ENCODE peak calls at places on chromosomes 12 and 14, in five cellular contexts. Y is GM23248, V is nephron progenitor cell, I is neural progenitor cell, D is NCI-H1417. L is an unnamed sample.

GRCh38 chr12:20040844-20041243 is 327.5 kb upstream of the PDE3A start:
- DNase-seq in Y (no peak), V (no peak), I (peak; percentile 4), D (peak; percentile 2), L (no peak)

GRCh38 chr14:35515916-35516315 is 18.0 kb upstream of the INSM2 start:
- DNase-seq in Y (no peak), V (no peak), I (no peak), D (no peak), L (no peak)

GRCh38 chr14:61569783-61570182 is 125.5 kb upstream of the HIF1A start:
- DNase-seq in Y (peak; percentile 95), V (no peak), I (no peak), D (no peak), L (peak; percentile 51)

GRCh38 chr12:88723219-88723618 is 142.9 kb upstream of the KITLG start:
- DNase-seq in Y (peak; percentile 91), V (no peak), I (no peak), D (no peak), L (no peak)

GRCh38 chr14:67729072-67729561 is 27.4 kb downstream of the RDH12 start:
- DNase-seq in Y (no peak), V (peak; percentile 27), I (peak; percentile 71), D (no peak), L (no peak)

GRCh38 chr12:21764063-21764462 is 10.4 kb downstream of the KCNJ8 start:
- DNase-seq in Y (no peak), V (no peak), I (no peak), D (no peak), L (no peak)

GRCh38 chr12:52023976-52024688 is 17.4 kb downstream of the TAMALIN start:
- DNase-seq in Y (no peak), V (no peak), I (no peak), D (no peak), L (no peak)

GRCh38 chr14:100108042-100108825 is 43.0 kb downstream of the EVL start:
- DNase-seq in Y (peak; percentile 78), V (peak; percentile 94), I (peak; percentile 89), D (peak; percentile 49), L (peak; percentile 90)

GRCh38 chr12:89552376-89552775 is 26.5 kb upstream of the POC1B start:
- DNase-seq in Y (peak; percentile 36), V (no peak), I (no peak), D (no peak), L (no peak)

GRCh38 chr12:43988838-43989560 is 153.1 kb downstream of the TMEM117 start:
- DNase-seq in Y (peak; percentile 18), V (no peak), I (no peak), D (no peak), L (no peak)

GRCh38 chr12:119457251-119457650 is 122.7 kb downstream of the CCDC60 start:
- DNase-seq in Y (no peak), V (no peak), I (no peak), D (no peak), L (no peak)

GRCh38 chr12:62484234-62484633 is 17.6 kb downstream of the MON2 start:
- DNase-seq in Y (peak; percentile 70), V (no peak), I (no peak), D (no peak), L (no peak)

GRCh38 chr14:77071938-77072388 is 26.1 kb upstream of the CIPC start:
- DNase-seq in Y (peak; percentile 71), V (no peak), I (no peak), D (no peak), L (no peak)

GRCh38 chr14:35352274-35353233 is 52.0 kb downstream of the NFKBIA start:
- DNase-seq in Y (no peak), V (peak; percentile 34), I (no peak), D (no peak), L (no peak)

GRCh38 chr12:112163056-112163455 is 37.7 kb downstream of the TRAFD1 start:
- DNase-seq in Y (no peak), V (no peak), I (no peak), D (no peak), L (no peak)

GRCh38 chr12:47814539-47815170 is 5.0 kb downstream of the HDAC7 start:
- DNase-seq in Y (no peak), V (no peak), I (no peak), D (no peak), L (no peak)

GRCh38 chr12:83123039-83123438 is 436.3 kb downstream of the TMTC2 start:
- DNase-seq in Y (peak; percentile 54), V (no peak), I (no peak), D (no peak), L (no peak)

GRCh38 chr12:40444174-40444573 is 219.4 kb downstream of the LRRK2 start:
- DNase-seq in Y (no peak), V (no peak), I (no peak), D (no peak), L (no peak)

GRCh38 chr12:127025545-127025944 is 1241.4 kb upstream of the TMEM132C start:
- DNase-seq in Y (peak; percentile 32), V (no peak), I (no peak), D (no peak), L (no peak)

GRCh38 chr12:82805812-82806497 is 119.2 kb downstream of the TMTC2 start:
- DNase-seq in Y (peak; percentile 72), V (no peak), I (no peak), D (no peak), L (no peak)

GRCh38 chr12:70732287-70732686 is 95.1 kb upstream of the PTPRB start:
- DNase-seq in Y (no peak), V (no peak), I (no peak), D (peak; percentile 31), L (no peak)

GRCh38 chr12:15932975-15933374 is 21.8 kb downstream of the DERA start:
- DNase-seq in Y (no peak), V (no peak), I (no peak), D (no peak), L (no peak)

GRCh38 chr12:124381454-124382207 is 86.7 kb downstream of the RFLNA start:
- DNase-seq in Y (peak; percentile 90), V (no peak), I (no peak), D (no peak), L (peak; percentile 96)

GRCh38 chr14:72788255-72788654 is 105.6 kb downstream of the DPF3 start:
- DNase-seq in Y (no peak), V (peak; percentile 36), I (no peak), D (no peak), L (no peak)

GRCh38 chr14:49050836-49051235 is 535.3 kb downstream of the RPS29 start:
- DNase-seq in Y (peak; percentile 8), V (no peak), I (no peak), D (no peak), L (no peak)

GRCh38 chr14:37597538-37598084 is 2.2 kb downstream of the TTC6 start:
- DNase-seq in Y (peak; percentile 28), V (peak; percentile 53), I (peak; percentile 81), D (peak; percentile 87), L (no peak)

GRCh38 chr14:100159107-100159864 is at the start of gene DEGS2:
- DNase-seq in Y (peak; percentile 37), V (peak; percentile 69), I (peak; percentile 77), D (peak; percentile 75), L (no peak)

GRCh38 chr12:68559984-68560822 is 50.5 kb upstream of the RAP1B start:
- DNase-seq in Y (peak; percentile 22), V (no peak), I (peak; percentile 16), D (no peak), L (peak; percentile 42)

GRCh38 chr12:1808036-1808797 is 12.1 kb upstream of the LRTM2 start:
- DNase-seq in Y (no peak), V (no peak), I (no peak), D (no peak), L (no peak)

GRCh38 chr12:108099085-108099484 is 30.0 kb upstream of the WSCD2 start:
- DNase-seq in Y (peak; percentile 35), V (no peak), I (no peak), D (no peak), L (no peak)

GRCh38 chr12:80165741-80166140 is 66.4 kb downstream of the OTOGL start:
- DNase-seq in Y (no peak), V (no peak), I (no peak), D (no peak), L (no peak)

L was measured in heart left ventricle.